ENCODE peak calls at places on chromosomes 12 and 14, in seven cellular contexts. K is mucosa of descending colon, C is NCI-H2081 treated with DMSO at 0.1 percent for 48 hours, S is nucleus accumbens, G is ELF-1, V is HT1080, P is NCI-H446. J is an unnamed sample.

GRCh38 chr12:116339800-116340371 is 62.4 kb upstream of the MED13L start:
- DNase-seq in V (no peak), S (no peak), C (no peak), G (no peak), K (no peak), P (no peak), J (no peak)

GRCh38 chr14:81834308-81834707 is 300.7 kb upstream of the SEL1L start:
- DNase-seq in V (no peak), S (no peak), C (no peak), P (no peak), K (no peak), G (no peak), J (no peak)

GRCh38 chr14:52873096-52873495 is 77.8 kb downstream of the FERMT2 start:
- DNase-seq in P (no peak), G (peak), K (no peak), C (no peak), S (no peak), V (no peak), J (no peak)

GRCh38 chr14:90726656-90727055 is 89.6 kb downstream of the TTC7B start:
- DNase-seq in S (no peak), C (no peak), P (peak), V (peak), G (peak), K (peak), J (no peak)

GRCh38 chr12:92821142-92821541 is 108.0 kb downstream of the EEA1 start:
- DNase-seq in V (no peak), K (no peak), G (no peak), P (no peak), C (no peak), S (no peak), J (no peak)

GRCh38 chr14:67360469-67361206 is 510 bp downstream of the EIF2S1 start:
- DNase-seq in P (no peak), K (no peak), V (no peak), G (no peak), S (no peak), C (no peak), J (no peak)

GRCh38 chr12:7151532-7151931 is 21.4 kb downstream of the CLSTN3 start:
- DNase-seq in V (no peak), G (no peak), C (no peak), S (no peak), K (no peak), P (no peak), J (no peak)

GRCh38 chr12:109947511-109947910 is 47.4 kb downstream of the TCHP start:
- DNase-seq in C (no peak), G (no peak), S (no peak), V (peak), K (no peak), P (no peak), J (no peak)

GRCh38 chr14:103558071-103558882 is 4.2 kb downstream of the BAG5 start:
- DNase-seq in V (no peak), G (no peak), C (no peak), K (no peak), S (no peak), P (no peak), J (no peak)

GRCh38 chr12:94732367-94732990 is 82.1 kb upstream of the TMCC3 start:
- DNase-seq in S (no peak), C (no peak), P (no peak), K (no peak), G (no peak), V (no peak), J (no peak)